ENCODE peak calls at places on chromosome 1, in nine cellular contexts. H, P, S, R, B, W, I, U and T are unnamed samples.

GRCh38 chr1:156356875-156357534 is 12.0 kb upstream of the RHBG start:
- DNase-seq in H (no peak), I (peak; percentile 48), U (no peak), B (peak; percentile 70), P (peak; percentile 84), W (peak; percentile 44), S (no peak), R (no peak), T (no peak)

GRCh38 chr1:5279127-5279526 is 624.7 kb downstream of the AJAP1 start:
- DNase-seq in S (no peak), B (no peak), R (no peak), P (peak; percentile 20), U (no peak), H (no peak), W (no peak), I (no peak), T (no peak)

GRCh38 chr1:147560756-147561472 is 19.6 kb downstream of the BCL9 start:
- DNase-seq in B (no peak), U (no peak), H (no peak), R (no peak), P (no peak), W (no peak), S (no peak), I (no peak), T (no peak)

GRCh38 chr1:183634429-183635065 is 1.0 kb downstream of the ARPC5 start:
- DNase-seq in B (no peak), P (no peak), H (no peak), S (no peak), U (peak; percentile 19), I (no peak), W (no peak), R (no peak), T (no peak)

GRCh38 chr1:24849653-24850295 is 80.3 kb downstream of the RUNX3 start:
- DNase-seq in H (peak; percentile 35), U (peak; percentile 44), I (no peak), B (no peak), R (no peak), P (peak; percentile 12), S (no peak), W (no peak), T (no peak)

GRCh38 chr1:230982698-230983097 is 3.8 kb downstream of the ARV1 start:
- DNase-seq in U (no peak), H (peak; percentile 75), I (no peak), W (no peak), B (no peak), P (no peak), S (peak; percentile 20), R (peak; percentile 67), T (no peak)

GRCh38 chr1:208010487-208011079 is 99.7 kb upstream of the CD34 start:
- DNase-seq in B (no peak), W (no peak), U (no peak), I (no peak), H (no peak), S (no peak), P (no peak), R (peak; percentile 71), T (no peak)

GRCh38 chr1:22916469-22916817 is 56.2 kb downstream of the LACTBL1 start:
- DNase-seq in R (peak; percentile 6), U (no peak), H (no peak), P (peak; percentile 5), W (no peak), I (no peak), S (no peak), B (peak; percentile 51), T (no peak)

GRCh38 chr1:8182034-8182761 is 135.7 kb upstream of the SLC45A1 start:
- DNase-seq in P (peak; percentile 96), R (peak; percentile 93), B (peak; percentile 60), I (peak; percentile 69), U (peak; percentile 86), H (peak; percentile 22), S (peak; percentile 97), W (no peak), T (no peak)

GRCh38 chr1:194194724-194195123 is 1008.3 kb upstream of the B3GALT2 start:
- DNase-seq in S (no peak), I (no peak), B (no peak), R (peak; percentile 65), U (no peak), W (no peak), P (no peak), H (no peak), T (no peak)

GRCh38 chr1:234320069-234320468 is 53.2 kb upstream of the COA6 start:
- DNase-seq in W (no peak), U (no peak), I (no peak), P (no peak), R (no peak), H (no peak), B (no peak), S (no peak), T (no peak)

GRCh38 chr1:9792156-9793042 is 31.4 kb downstream of the CLSTN1 start:
- DNase-seq in B (no peak), U (no peak), H (peak; percentile 16), R (peak; percentile 34), W (no peak), P (peak; percentile 64), S (no peak), I (no peak), T (no peak)

GRCh38 chr1:116432655-116433282 is 59.7 kb downstream of the ATP1A1 start:
- DNase-seq in I (no peak), R (no peak), U (no peak), W (no peak), H (no peak), S (no peak), P (no peak), B (no peak), T (no peak)

GRCh38 chr1:236465231-236465958 is 58.4 kb upstream of the LGALS8 start:
- DNase-seq in I (no peak), W (no peak), R (no peak), U (no peak), S (no peak), B (no peak), H (no peak), P (no peak), T (no peak)

GRCh38 chr1:236469466-236469865 is 54.3 kb upstream of the LGALS8 start:
- DNase-seq in I (no peak), S (no peak), W (no peak), U (no peak), H (no peak), P (no peak), R (no peak), B (no peak), T (no peak)

GRCh38 chr1:236467327-236467641 is 56.5 kb upstream of the LGALS8 start:
- DNase-seq in U (no peak), I (no peak), H (no peak), R (no peak), P (no peak), S (no peak), W (no peak), B (no peak), T (no peak)

GRCh38 chr1:236468625-236469024 is 55.2 kb upstream of the LGALS8 start:
- DNase-seq in U (no peak), I (no peak), R (no peak), P (no peak), S (no peak), W (no peak), H (no peak), B (no peak), T (no peak)

GRCh38 chr1:236465959-236466303 is 57.9 kb upstream of the LGALS8 start:
- DNase-seq in S (no peak), B (no peak), P (no peak), W (no peak), R (peak; percentile 1), I (peak; percentile 37), H (no peak), U (no peak), T (no peak)
- H3K4me3 ChIP-seq in S (no peak overlapping the region), B (no peak overlapping the region), P (no peak overlapping the region), W (no peak overlapping the region), R (no peak overlapping the region), I (no peak overlapping the region), H (no peak overlapping the region), U (no peak overlapping the region), T (no peak overlapping the region)

GRCh38 chr1:10867138-10867721 is 70.8 kb upstream of the CASZ1 start:
- DNase-seq in R (peak; percentile 31), I (peak; percentile 59), B (peak; percentile 74), S (peak; percentile 12), W (peak; percentile 63), P (peak; percentile 45), U (peak; percentile 13), H (peak; percentile 1), T (no peak)
- H3K4me3 ChIP-seq in R (peak overlapping the region; percentile 51), I (peak overlapping the region; percentile 20), B (peak overlapping the region; percentile 36), S (peak overlapping the region; percentile 32), W (peak overlapping the region; percentile 50), P (no peak overlapping the region), U (peak overlapping the region; percentile 6), H (peak overlapping the region; percentile 16), T (peak overlapping the region; percentile 71)

DNA sequence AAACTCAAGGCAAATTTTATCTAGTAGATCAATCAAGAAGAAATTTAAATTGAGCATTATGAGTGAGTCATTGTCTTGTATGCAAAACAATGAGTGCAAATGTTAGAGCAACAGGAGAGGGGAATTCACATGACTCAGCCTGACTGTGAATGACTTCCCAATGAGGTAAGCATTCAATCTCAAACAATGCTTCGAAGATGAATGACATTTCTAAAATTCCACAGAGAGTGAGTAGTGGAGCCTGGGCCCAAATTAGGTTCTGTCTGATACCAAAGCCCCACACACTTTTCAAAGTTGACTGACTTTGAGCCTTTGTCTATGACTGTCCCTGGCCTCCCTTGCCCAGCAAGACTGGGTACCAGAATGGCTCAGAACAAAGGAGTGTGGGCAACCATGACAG is 738.0 kb downstream of the PTPRU start:
- DNase-seq in R (peak; percentile 97), I (no peak), S (peak; percentile 85), U (peak; percentile 92), P (no peak), W (no peak), H (peak; percentile 47), B (no peak), T (no peak)
- H3K4me3 ChIP-seq in R (no peak overlapping the region), I (no peak overlapping the region), S (no peak overlapping the region), U (no peak overlapping the region), P (no peak overlapping the region), W (no peak overlapping the region), H (no peak overlapping the region), B (no peak overlapping the region), T (no peak overlapping the region)

GRCh38 chr1:28247603-28248272 is 11.6 kb upstream of the SESN2 start:
- DNase-seq in B (no peak), H (no peak), U (no peak), R (no peak), I (no peak), W (no peak), S (no peak), P (no peak), T (no peak)
- H3K4me3 ChIP-seq in B (peak overlapping the region; percentile 62), H (peak overlapping the region; percentile 37), U (peak overlapping the region; percentile 12), R (peak overlapping the region; percentile 26), I (peak overlapping the region; percentile 76), W (peak overlapping the region; percentile 73), S (peak overlapping the region; percentile 18), P (no peak overlapping the region), T (peak overlapping the region; percentile 63)